ENCODE peak calls at places on chromosomes 1 and 21, in ten cellular contexts. S is spleen; Q is AG04450; K is tibial artery; N is heart right ventricle; C is body of pancreas; Y is CD4-positive, alpha-beta memory T cell; H is transverse colon; T is hepatocyte; R is vagina. J is an unnamed sample.

GRCh38 chr1:35556494-35557117 is 597 bp downstream of the KIAA0319L start:
- DNase-seq in T (no peak), Q (no peak), C (no peak), H (no peak), S (no peak), K (no peak), N (no peak), Y (no peak), R (no peak), J (no peak)

GRCh38 chr21:29777155-29777554 is 162.6 kb downstream of the GRIK1 start:
- DNase-seq in H (no peak), Q (no peak), T (no peak), N (no peak), Y (no peak), R (no peak), S (no peak), C (no peak), K (no peak), J (no peak)

GRCh38 chr21:20968391-20968790 is 29.8 kb upstream of the NCAM2 start:
- DNase-seq in R (no peak), K (no peak), Q (no peak), H (no peak), Y (no peak), S (no peak), C (no peak), N (no peak), T (no peak), J (no peak)

GRCh38 chr1:95384570-95384969 is 150.6 kb downstream of the RWDD3 start:
- DNase-seq in Y (no peak), R (no peak), C (peak), S (no peak), T (peak), K (no peak), Q (no peak), N (peak), H (no peak), J (no peak)

GRCh38 chr1:152186556-152187285 is 27.7 kb upstream of the RPTN start:
- DNase-seq in Q (no peak), T (no peak), R (no peak), C (no peak), Y (no peak), N (no peak), H (no peak), K (no peak), S (no peak), J (no peak)

GRCh38 chr1:231233735-231234417 is 7.1 kb upstream of the GNPAT start:
- DNase-seq in H (peak), N (no peak), C (peak), Q (no peak), Y (no peak), T (peak), S (no peak), K (no peak), R (no peak), J (no peak)

GRCh38 chr21:27570306-27570868 is 603.5 kb upstream of the ADAMTS5 start:
- DNase-seq in Q (peak), K (peak), H (peak), Y (no peak), T (peak), R (no peak), S (no peak), N (peak), C (peak), J (no peak)

GRCh38 chr1:3564921-3565831 is 46.1 kb downstream of the MEGF6 start:
- DNase-seq in H (no peak), T (peak), R (no peak), Q (no peak), C (peak), S (peak), K (no peak), Y (peak), N (no peak), J (no peak)

GRCh38 chr1:94247146-94248094 is 10.0 kb upstream of the ARHGAP29 start:
- DNase-seq in S (peak), C (peak), N (peak), Y (no peak), T (peak), R (no peak), Q (no peak), K (peak), H (peak), J (no peak)

GRCh38 chr1:106366627-106367319 is 689.7 kb upstream of the PRMT6 start:
- DNase-seq in Y (no peak), R (no peak), Q (no peak), H (no peak), T (no peak), K (no peak), C (no peak), N (no peak), S (no peak), J (no peak)

GRCh38 chr1:230977781-230978490 is 725 bp downstream of the TTC13 start:
- DNase-seq in R (no peak), H (peak), N (peak), Y (no peak), K (no peak), S (no peak), C (peak), T (peak), Q (no peak), J (peak)

GRCh38 chr1:109498161-109498801 is 4.4 kb downstream of the CYB561D1 start:
- DNase-seq in K (no peak), Q (no peak), R (no peak), T (peak), Y (no peak), S (no peak), C (peak), N (no peak), H (no peak), J (no peak)

GRCh38 chr1:209490013-209490412 is 93.5 kb upstream of the CAMK1G start:
- DNase-seq in Q (no peak), C (no peak), N (no peak), Y (no peak), T (peak), H (no peak), R (no peak), S (no peak), K (no peak), J (no peak)

GRCh38 chr1:53592521-53592982 is 133.4 kb downstream of the DMRTB1 start:
- DNase-seq in C (peak), H (peak), Q (peak), K (peak), Y (no peak), T (peak), S (no peak), N (no peak), R (no peak), J (no peak)

GRCh38 chr1:181482521-181483083 is 715 bp upstream of the CACNA1E start:
- DNase-seq in T (peak), C (peak), N (peak), Y (no peak), S (peak), K (no peak), Q (no peak), R (no peak), H (peak), J (peak)

GRCh38 chr1:35112668-35113067 is 33.5 kb downstream of the ZMYM1 start:
- DNase-seq in H (no peak), N (no peak), K (no peak), T (no peak), R (no peak), Y (no peak), S (no peak), C (no peak), Q (no peak), J (no peak)

GRCh38 chr21:25790122-25790951 is 55.6 kb downstream of the GABPA start:
- DNase-seq in R (no peak), Y (no peak), K (no peak), H (no peak), Q (no peak), C (no peak), T (peak), N (no peak), S (no peak), J (no peak)

GRCh38 chr1:228471762-228472398 is 15.3 kb upstream of the RNF187 start:
- DNase-seq in Y (peak), H (no peak), C (no peak), N (no peak), K (no peak), T (peak), R (no peak), S (no peak), Q (no peak), J (no peak)

GRCh38 chr1:40763742-40764532 is 19.6 kb upstream of the KCNQ4 start:
- DNase-seq in Q (no peak), N (no peak), Y (peak), H (no peak), R (no peak), K (no peak), S (no peak), C (no peak), T (no peak), J (no peak)
- H3K27ac ChIP-seq in Q (no peak), N (no peak), Y (peak), H (no peak), R (no peak), K (no peak), S (no peak), C (no peak), T (no peak), J (no peak)

GRCh38 chr1:225422795-225423517 is 4.9 kb downstream of the LBR start:
- DNase-seq in T (no peak), K (no peak), C (no peak), N (no peak), H (no peak), S (no peak), R (no peak), Y (no peak), Q (no peak), J (no peak)
- H3K27ac ChIP-seq in T (no peak), K (no peak), C (no peak), N (peak), H (peak), S (no peak), R (no peak), Y (no peak), Q (no peak), J (no peak)

GRCh38 chr1:235077163-235077540 is 51.5 kb downstream of the TOMM20 start:
- DNase-seq in C (no peak), H (no peak), Q (no peak), S (peak), R (no peak), Y (no peak), N (no peak), T (no peak), K (no peak), J (no peak)

GRCh38 chr1:235077571-235078479 is 50.8 kb downstream of the TOMM20 start:
- DNase-seq in H (no peak), Q (no peak), S (peak), K (no peak), N (no peak), C (no peak), Y (no peak), T (no peak), R (no peak), J (no peak)

GRCh38 chr1:235079443-235079967 is 49.1 kb downstream of the TOMM20 start:
- DNase-seq in Y (no peak), K (no peak), R (no peak), N (no peak), H (peak), Q (no peak), C (peak), T (peak), S (peak), J (peak)

GRCh38 chr1:235078480-235078803 is 50.2 kb downstream of the TOMM20 start:
- DNase-seq in R (no peak), C (no peak), Q (no peak), Y (no peak), S (no peak), H (no peak), T (no peak), N (no peak), K (no peak), J (no peak)

GRCh38 chr1:235078927-235079381 is 49.7 kb downstream of the TOMM20 start:
- DNase-seq in C (no peak), Y (no peak), N (no peak), S (no peak), T (peak), Q (no peak), K (no peak), R (no peak), H (no peak), J (no peak)
- H3K27ac ChIP-seq in C (peak), Y (no peak), N (peak), S (no peak), T (peak), Q (peak), K (peak), R (peak), H (peak), J (no peak)

GRCh38 chr1:77540501-77541161 is 141.8 kb downstream of the ZZZ3 start:
- DNase-seq in T (no peak), S (no peak), Y (no peak), N (no peak), H (no peak), Q (no peak), C (no peak), R (no peak), K (no peak), J (no peak)
- H3K27ac ChIP-seq in T (no peak), S (no peak), Y (no peak), N (no peak), H (no peak), Q (peak), C (no peak), R (no peak), K (no peak), J (peak)

DNA sequence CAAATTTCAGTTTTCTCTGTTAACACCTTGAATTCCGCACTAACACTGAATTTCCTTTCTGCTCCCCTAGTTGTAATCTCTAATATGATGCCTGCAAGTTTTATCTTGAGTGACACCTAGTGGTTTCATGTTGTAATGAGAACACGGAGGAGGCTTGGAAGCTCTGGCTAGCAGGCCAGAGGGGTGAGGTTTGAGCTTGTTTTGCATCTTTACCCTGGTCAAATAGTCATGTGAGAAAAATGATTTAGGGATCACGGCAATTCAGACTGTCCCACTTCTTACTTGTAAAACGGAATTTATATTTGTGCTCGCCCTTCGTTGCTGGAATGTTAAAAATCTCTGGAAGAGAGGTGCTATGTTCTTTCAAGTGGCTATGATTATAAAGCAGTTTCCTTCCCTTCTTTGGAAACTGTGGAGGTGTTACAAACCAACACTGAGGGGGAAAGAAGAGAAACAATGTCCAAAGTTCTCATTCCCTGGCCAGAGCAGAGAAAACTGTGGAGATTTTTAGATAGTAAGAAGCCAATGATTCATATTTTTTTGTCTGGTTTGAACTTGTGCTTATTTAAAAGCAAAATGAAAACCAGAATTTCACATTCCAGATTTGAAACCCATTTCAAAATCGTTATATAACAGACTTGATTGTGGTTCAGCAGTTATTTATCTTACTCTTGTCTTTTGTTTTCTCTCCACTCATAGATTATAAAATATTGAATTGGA is 5.3 kb upstream of the MROH9 start:
- DNase-seq in R (no peak), S (no peak), N (no peak), C (peak), H (no peak), Q (peak), K (no peak), T (peak), Y (peak), J (no peak)
- H3K27ac ChIP-seq in R (peak), S (no peak), N (peak), C (no peak), H (peak), Q (no peak), K (peak), T (peak), Y (no peak), J (no peak)

GRCh38 chr21:34885636-34886553 is 163.2 kb downstream of the RUNX1 start:
- DNase-seq in T (peak), K (no peak), Q (no peak), R (no peak), C (peak), N (no peak), H (peak), S (no peak), Y (peak), J (no peak)
- H3K27ac ChIP-seq in T (peak), K (peak), Q (peak), R (peak), C (peak), N (peak), H (peak), S (peak), Y (peak), J (peak)

DNA sequence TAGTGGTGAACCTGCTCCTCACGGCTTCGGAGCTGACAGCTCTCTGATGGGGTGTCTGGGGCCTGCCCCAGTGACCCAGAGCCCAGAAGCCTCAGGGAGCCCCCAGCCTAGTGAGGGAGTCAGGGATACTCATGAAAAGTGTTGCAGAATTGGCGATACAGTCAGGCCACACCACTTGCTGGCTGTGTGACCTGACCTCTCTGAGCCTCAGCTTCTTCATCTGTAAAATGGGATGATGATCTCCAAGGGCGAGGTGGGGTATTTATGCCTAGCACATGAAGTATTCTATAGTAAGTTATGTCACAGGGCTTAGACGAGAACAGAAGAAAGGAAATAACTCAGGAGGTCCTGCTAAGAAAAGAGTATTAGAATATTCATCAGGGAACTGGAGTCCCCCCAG is 1.6 kb downstream of the TMEM51 start:
- DNase-seq in K (no peak), Y (no peak), R (no peak), Q (no peak), S (no peak), N (no peak), C (no peak), H (no peak), T (no peak), J (no peak)
- H3K27ac ChIP-seq in K (no peak), Y (no peak), R (peak), Q (peak), S (no peak), N (peak), C (peak), H (peak), T (peak), J (no peak)

GRCh38 chr1:154575951-154576566 is 8.5 kb downstream of the CHRNB2 start:
- DNase-seq in N (no peak), R (no peak), S (no peak), C (no peak), K (no peak), Y (no peak), Q (no peak), H (no peak), T (no peak), J (no peak)

GRCh38 chr1:154579382-154579781 is 11.8 kb downstream of the CHRNB2 start:
- DNase-seq in H (no peak), K (no peak), S (no peak), N (no peak), R (no peak), Q (no peak), T (no peak), Y (no peak), C (no peak), J (no peak)

GRCh38 chr1:154575147-154575927 is 7.8 kb downstream of the CHRNB2 start:
- DNase-seq in Q (no peak), S (no peak), C (no peak), Y (no peak), T (no peak), R (no peak), K (no peak), N (no peak), H (no peak), J (no peak)

GRCh38 chr1:154577346-154578057 is 9.9 kb downstream of the CHRNB2 start:
- DNase-seq in T (no peak), K (no peak), Y (no peak), S (no peak), H (no peak), R (no peak), C (no peak), N (no peak), Q (no peak), J (no peak)

DNA sequence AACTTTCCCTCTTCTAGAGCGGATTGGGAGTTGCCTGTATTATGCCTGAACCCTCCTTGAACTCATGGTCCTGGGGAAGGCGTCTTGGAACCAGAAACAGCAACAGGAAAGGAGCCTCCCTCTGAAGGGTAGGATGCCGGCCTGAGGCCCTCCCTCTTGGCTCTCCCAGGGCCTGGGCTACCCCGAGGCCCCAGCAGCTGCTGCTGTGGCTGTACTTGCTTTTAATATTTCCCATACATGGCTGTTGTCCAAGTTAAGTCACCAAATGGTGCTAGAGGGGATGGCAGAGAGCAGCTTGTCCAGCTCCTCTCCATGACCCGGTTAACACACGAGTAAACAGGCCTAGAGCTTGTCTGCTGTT is 10.5 kb downstream of the CHRNB2 start:
- DNase-seq in T (no peak), S (no peak), R (no peak), H (no peak), N (no peak), Q (no peak), K (no peak), C (no peak), Y (no peak), J (no peak)
- H3K27ac ChIP-seq in T (no peak), S (no peak), R (peak), H (no peak), N (no peak), Q (peak), K (no peak), C (no peak), Y (no peak), J (no peak)

J was measured in dorsolateral prefrontal cortex.